ENCODE peak calls at places on chromosomes 1 and 21, in seven cellular contexts. One of them, this sample, is unnamed. For H3K36me3 and H3K4me1, the result is how much of the 10 kb centered on the place peaks cover.

GRCh38 chr21:33959680-33960079 is 44.1 kb upstream of the ATP5PO start:
- DNase-seq in stomach: no peak
- DNase-seq in GM23338: no peak
- DNase-seq in prostate gland: no peak
- DNase-seq in suprapubic skin: no peak
- DNase-seq in Panc1: no peak
- DNase-seq in breast epithelium: no peak
- DNase-seq in this sample: no peak

GRCh38 chr1:184664042-184664659 is 90.5 kb downstream of the EDEM3 start:
- DNase-seq in prostate gland: peak
- DNase-seq in breast epithelium: peak
- DNase-seq in Panc1: no peak
- DNase-seq in GM23338: peak
- DNase-seq in suprapubic skin: peak
- DNase-seq in stomach: peak
- DNase-seq in this sample: peak

GRCh38 chr1:227065311-227065710 is 125.2 kb downstream of the COQ8A start:
- DNase-seq in GM23338: no peak
- DNase-seq in breast epithelium: no peak
- DNase-seq in suprapubic skin: no peak
- DNase-seq in prostate gland: no peak
- DNase-seq in Panc1: no peak
- DNase-seq in stomach: no peak
- DNase-seq in this sample: no peak

GRCh38 chr1:96473791-96474452 is 247.7 kb upstream of the PTBP2 start:
- DNase-seq in prostate gland: no peak
- DNase-seq in Panc1: no peak
- DNase-seq in stomach: no peak
- DNase-seq in breast epithelium: no peak
- DNase-seq in suprapubic skin: no peak
- DNase-seq in GM23338: no peak
- DNase-seq in this sample: no peak

GRCh38 chr1:185069202-185069601 is 23.8 kb downstream of the RNF2 start:
- DNase-seq in prostate gland: no peak
- DNase-seq in stomach: no peak
- DNase-seq in suprapubic skin: no peak
- DNase-seq in GM23338: no peak
- DNase-seq in Panc1: no peak
- DNase-seq in breast epithelium: no peak
- DNase-seq in this sample: no peak

GRCh38 chr1:151371744-151372410 is 628 bp downstream of the SELENBP1 start:
- DNase-seq in GM23338: no peak
- DNase-seq in Panc1: no peak
- DNase-seq in prostate gland: no peak
- DNase-seq in suprapubic skin: peak
- DNase-seq in stomach: peak
- DNase-seq in breast epithelium: no peak
- DNase-seq in this sample: no peak

GRCh38 chr1:200035956-200036615 is 8.6 kb downstream of the NR5A2 start:
- DNase-seq in prostate gland: no peak
- DNase-seq in stomach: no peak
- DNase-seq in Panc1: no peak
- DNase-seq in breast epithelium: no peak
- DNase-seq in GM23338: peak
- DNase-seq in suprapubic skin: no peak
- DNase-seq in this sample: no peak

GRCh38 chr1:246199086-246199485 is 308.0 kb downstream of the SMYD3 start:
- DNase-seq in prostate gland: no peak
- DNase-seq in Panc1: no peak
- DNase-seq in breast epithelium: no peak
- DNase-seq in stomach: no peak
- DNase-seq in GM23338: no peak
- DNase-seq in suprapubic skin: no peak
- DNase-seq in this sample: no peak

GRCh38 chr1:227192163-227192562 is 126.1 kb downstream of the CDC42BPA start:
- DNase-seq in Panc1: peak
- DNase-seq in prostate gland: no peak
- DNase-seq in suprapubic skin: no peak
- DNase-seq in GM23338: peak
- DNase-seq in breast epithelium: no peak
- DNase-seq in stomach: peak
- DNase-seq in this sample: no peak

GRCh38 chr1:101242331-101243050 is 5.7 kb downstream of the S1PR1 start:
- DNase-seq in Panc1: no peak
- DNase-seq in suprapubic skin: no peak
- DNase-seq in breast epithelium: no peak
- DNase-seq in stomach: no peak
- DNase-seq in GM23338: no peak
- DNase-seq in prostate gland: no peak
- DNase-seq in this sample: no peak

GRCh38 chr1:2045468-2046224 is 4.6 kb upstream of the PRKCZ start:
- DNase-seq in GM23338: no peak
- DNase-seq in suprapubic skin: no peak
- DNase-seq in prostate gland: no peak
- DNase-seq in breast epithelium: no peak
- DNase-seq in Panc1: no peak
- DNase-seq in stomach: no peak
- DNase-seq in this sample: no peak

GRCh38 chr1:172351347-172351746 is 69.1 kb upstream of the C1orf105 start:
- DNase-seq in prostate gland: no peak
- DNase-seq in GM23338: no peak
- DNase-seq in stomach: no peak
- DNase-seq in suprapubic skin: no peak
- DNase-seq in breast epithelium: no peak
- DNase-seq in Panc1: no peak
- DNase-seq in this sample: no peak

GRCh38 chr1:213266983-213267772 is 216.1 kb downstream of the RPS6KC1 start:
- DNase-seq in Panc1: no peak
- DNase-seq in stomach: no peak
- DNase-seq in breast epithelium: no peak
- DNase-seq in GM23338: no peak
- DNase-seq in suprapubic skin: no peak
- DNase-seq in prostate gland: no peak
- DNase-seq in this sample: no peak

GRCh38 chr1:162578936-162579335 is 17.4 kb downstream of the UAP1 start:
- DNase-seq in prostate gland: no peak
- DNase-seq in breast epithelium: no peak
- DNase-seq in stomach: no peak
- DNase-seq in GM23338: no peak
- DNase-seq in suprapubic skin: no peak
- DNase-seq in Panc1: no peak
- DNase-seq in this sample: no peak

GRCh38 chr1:111203681-111204210 is 3.3 kb upstream of the DENND2D start:
- DNase-seq in breast epithelium: peak
- DNase-seq in suprapubic skin: peak
- DNase-seq in stomach: peak
- DNase-seq in prostate gland: peak
- DNase-seq in GM23338: peak
- DNase-seq in Panc1: no peak
- DNase-seq in this sample: peak

GRCh38 chr21:29343517-29343916 is 44.8 kb downstream of the BACH1 start:
- DNase-seq in Panc1: no peak
- DNase-seq in stomach: no peak
- DNase-seq in breast epithelium: no peak
- DNase-seq in suprapubic skin: no peak
- DNase-seq in prostate gland: no peak
- DNase-seq in GM23338: no peak
- DNase-seq in this sample: no peak

GRCh38 chr21:45937721-45938452 is 43.7 kb upstream of the COL6A1 start:
- DNase-seq in stomach: no peak
- DNase-seq in breast epithelium: no peak
- DNase-seq in suprapubic skin: no peak
- DNase-seq in Panc1: no peak
- DNase-seq in prostate gland: no peak
- DNase-seq in GM23338: no peak
- DNase-seq in this sample: peak

GRCh38 chr1:54601730-54602129 is 21.6 kb downstream of the FAM151A start:
- DNase-seq in GM23338: no peak
- DNase-seq in Panc1: no peak
- DNase-seq in prostate gland: no peak
- DNase-seq in stomach: no peak
- DNase-seq in breast epithelium: no peak
- DNase-seq in suprapubic skin: no peak
- DNase-seq in this sample: peak

GRCh38 chr1:22685675-22686074 is 25.0 kb upstream of the EPHB2 start:
- DNase-seq in breast epithelium: no peak
- DNase-seq in prostate gland: no peak
- DNase-seq in Panc1: no peak
- DNase-seq in GM23338: no peak
- DNase-seq in stomach: no peak
- DNase-seq in suprapubic skin: no peak
- DNase-seq in this sample: no peak

GRCh38 chr1:12015499-12015898 is 3.8 kb upstream of the MIIP start:
- DNase-seq in GM23338: no peak
- DNase-seq in suprapubic skin: no peak
- DNase-seq in stomach: no peak
- DNase-seq in prostate gland: no peak
- DNase-seq in breast epithelium: no peak
- DNase-seq in Panc1: no peak
- DNase-seq in this sample: no peak

GRCh38 chr1:42210421-42211133 is 46.0 kb upstream of the GUCA2A start:
- DNase-seq in prostate gland: no peak
- DNase-seq in Panc1: no peak
- DNase-seq in GM23338: no peak
- DNase-seq in breast epithelium: no peak
- DNase-seq in stomach: no peak
- DNase-seq in suprapubic skin: no peak
- DNase-seq in this sample: no peak

GRCh38 chr1:30886710-30887428 is 21.7 kb downstream of the SDC3 start:
- DNase-seq in prostate gland: no peak
- DNase-seq in stomach: no peak
- DNase-seq in breast epithelium: peak
- DNase-seq in Panc1: no peak
- DNase-seq in GM23338: no peak
- DNase-seq in suprapubic skin: no peak
- DNase-seq in this sample: no peak

GRCh38 chr1:174297351-174297750 is 138.0 kb downstream of the RABGAP1L start:
- DNase-seq in GM23338: peak
- DNase-seq in suprapubic skin: no peak
- DNase-seq in prostate gland: no peak
- DNase-seq in Panc1: no peak
- DNase-seq in stomach: no peak
- DNase-seq in breast epithelium: no peak
- DNase-seq in this sample: no peak

GRCh38 chr1:238466459-238466858 is 575.7 kb upstream of the ZP4 start:
- DNase-seq in GM23338: no peak
- DNase-seq in suprapubic skin: no peak
- DNase-seq in Panc1: no peak
- DNase-seq in stomach: no peak
- DNase-seq in breast epithelium: no peak
- DNase-seq in prostate gland: no peak
- DNase-seq in this sample: no peak

DNA sequence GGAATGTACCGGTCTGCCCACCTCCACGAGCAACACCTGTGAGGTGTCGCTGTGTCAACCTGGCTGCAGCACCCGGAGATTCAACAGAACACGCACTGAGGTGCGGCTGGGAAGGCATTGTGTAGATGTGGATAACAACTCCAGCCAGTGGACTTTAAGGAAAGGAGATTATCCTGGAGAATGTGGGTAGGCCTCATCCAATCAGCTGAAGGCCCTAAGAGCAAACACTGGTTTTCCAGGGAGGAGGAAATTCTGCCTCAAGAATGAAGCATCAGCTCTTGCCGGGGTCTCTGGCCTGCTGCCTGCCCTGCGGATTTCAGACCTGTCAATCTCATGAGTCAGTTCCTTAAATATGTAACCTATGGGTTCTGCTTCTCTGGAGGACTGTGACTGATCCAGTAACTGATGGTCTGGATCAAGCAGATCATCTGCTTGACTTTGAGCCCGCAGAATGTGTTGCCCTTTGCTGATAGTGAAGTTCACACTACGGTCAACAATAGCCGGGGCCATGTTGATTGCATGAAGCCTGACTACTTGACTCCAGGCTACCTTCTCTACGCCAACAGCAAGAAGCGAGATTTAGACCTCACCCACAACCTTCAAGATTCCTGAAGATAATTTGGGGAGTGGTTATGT is 15.9 kb upstream of the PRDM15 start:
- DNase-seq in prostate gland: no peak
- DNase-seq in breast epithelium: no peak
- DNase-seq in suprapubic skin: no peak
- DNase-seq in stomach: no peak
- DNase-seq in GM23338: no peak
- DNase-seq in Panc1: no peak
- DNase-seq in this sample: no peak
- H3K36me3 ChIP-seq in prostate gland: under half
- H3K36me3 ChIP-seq in breast epithelium: under half
- H3K36me3 ChIP-seq in suprapubic skin: under half
- H3K36me3 ChIP-seq in stomach: under half
- H3K36me3 ChIP-seq in GM23338: under half
- H3K36me3 ChIP-seq in Panc1: under half
- H3K36me3 ChIP-seq in this sample: under half

DNA sequence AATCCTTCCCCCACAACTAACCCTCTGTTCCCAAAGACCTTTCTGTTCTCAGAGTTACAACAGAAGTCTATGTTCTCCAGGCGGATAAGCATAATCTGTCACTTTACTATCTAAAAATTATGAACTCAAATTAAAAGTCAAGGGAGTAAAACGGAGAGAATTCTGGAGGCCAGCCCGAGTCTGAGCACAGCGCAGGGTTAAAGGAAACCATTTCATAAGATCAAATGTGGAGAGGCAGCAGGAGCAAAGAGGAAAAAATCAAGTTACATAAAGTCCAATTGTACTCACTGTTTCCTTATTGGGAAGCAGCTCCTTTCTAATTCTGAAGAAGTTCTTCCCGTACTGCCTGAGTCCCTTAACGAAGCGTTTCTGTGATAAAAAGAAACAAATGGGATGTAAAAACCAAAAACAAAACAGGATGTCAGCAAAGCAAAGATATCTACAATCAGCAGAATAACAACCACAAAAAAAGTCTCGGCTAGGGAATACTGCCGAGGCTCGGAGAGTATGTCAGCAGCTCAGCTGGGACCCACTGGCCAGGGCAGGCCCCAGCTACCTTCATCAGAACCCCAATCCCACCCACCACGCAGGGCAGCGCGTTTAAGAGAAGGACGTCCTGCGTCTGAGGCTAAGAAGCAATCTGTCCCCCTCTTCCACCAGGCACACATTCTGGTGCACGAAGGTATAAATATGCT is 104.7 kb downstream of the SLC45A1 start:
- DNase-seq in stomach: no peak
- DNase-seq in prostate gland: no peak
- DNase-seq in suprapubic skin: no peak
- DNase-seq in Panc1: no peak
- DNase-seq in breast epithelium: no peak
- DNase-seq in GM23338: peak
- DNase-seq in this sample: peak
- H3K4me1 ChIP-seq in stomach: half or more
- H3K4me1 ChIP-seq in prostate gland: under half
- H3K4me1 ChIP-seq in suprapubic skin: half or more
- H3K4me1 ChIP-seq in Panc1: half or more
- H3K4me1 ChIP-seq in breast epithelium: under half
- H3K4me1 ChIP-seq in GM23338: half or more
- H3K4me1 ChIP-seq in this sample: half or more

GRCh38 chr1:224193319-224193966 is 10.4 kb downstream of the DEGS1 start:
- DNase-seq in Panc1: no peak
- DNase-seq in prostate gland: no peak
- DNase-seq in GM23338: no peak
- DNase-seq in breast epithelium: no peak
- DNase-seq in stomach: no peak
- DNase-seq in suprapubic skin: no peak
- DNase-seq in this sample: no peak
- TF ChIP-seq POLR2AphosphoS5 in Panc1: no peak
- TF ChIP-seq POLR2AphosphoS5 in prostate gland: no peak
- TF ChIP-seq POLR2AphosphoS5 in GM23338: no peak
- TF ChIP-seq POLR2AphosphoS5 in breast epithelium: no peak
- TF ChIP-seq POLR2AphosphoS5 in stomach: no peak
- TF ChIP-seq POLR2AphosphoS5 in suprapubic skin: no peak
- TF ChIP-seq POLR2AphosphoS5 in this sample: no peak

GRCh38 chr21:43675871-43676270 is 16.5 kb downstream of the RRP1B start:
- DNase-seq in prostate gland: no peak
- DNase-seq in GM23338: no peak
- DNase-seq in breast epithelium: no peak
- DNase-seq in stomach: no peak
- DNase-seq in Panc1: no peak
- DNase-seq in suprapubic skin: no peak
- DNase-seq in this sample: no peak
- H3K36me3 ChIP-seq in prostate gland: under half
- H3K36me3 ChIP-seq in GM23338: under half
- H3K36me3 ChIP-seq in breast epithelium: under half
- H3K36me3 ChIP-seq in stomach: under half
- H3K36me3 ChIP-seq in Panc1: under half
- H3K36me3 ChIP-seq in suprapubic skin: half or more
- H3K36me3 ChIP-seq in this sample: half or more

This sample was measured in spleen.